ENCODE peak calls at places on chromosomes 2 and 18, in eight cellular contexts. Q is naive thymus-derived CD4-positive, alpha-beta T cell; D is brain microvascular endothelial cell; P is AG04450; O is CD8-positive, alpha-beta T cell; V is OCI-LY7; J is GM23248; N is trophoblast cell. G is an unnamed sample.

GRCh38 chr2:105038383-105039061 is 653 bp downstream of the MRPS9 start:
- DNase-seq in O (no peak), J (peak), P (no peak), N (peak), Q (no peak), V (no peak), D (no peak), G (no peak)

GRCh38 chr2:191296083-191297006 is 51.1 kb downstream of the MYO1B start:
- DNase-seq in Q (no peak), N (no peak), D (no peak), J (peak), V (no peak), O (no peak), P (no peak), G (no peak)

GRCh38 chr2:214156971-214157370 is 253.9 kb upstream of the VWC2L start:
- DNase-seq in N (no peak), Q (no peak), V (no peak), O (no peak), P (no peak), D (no peak), J (no peak), G (no peak)

GRCh38 chr2:192437653-192438052 is 242.9 kb upstream of the TMEFF2 start:
- DNase-seq in N (no peak), O (no peak), D (no peak), J (no peak), V (no peak), Q (no peak), P (no peak), G (no peak)

GRCh38 chr2:67576991-67577390 is 179.9 kb downstream of the ETAA1 start:
- DNase-seq in D (no peak), P (no peak), N (no peak), O (no peak), V (no peak), Q (no peak), J (no peak), G (no peak)

GRCh38 chr2:158990397-158991209 is 22.2 kb downstream of the TANC1 start:
- DNase-seq in P (peak), D (peak), N (peak), Q (no peak), J (peak), O (no peak), V (no peak), G (no peak)

GRCh38 chr2:98698896-98699295 is 32.0 kb downstream of the MGAT4A start:
- DNase-seq in J (no peak), P (no peak), D (no peak), O (no peak), V (no peak), N (peak), Q (no peak), G (no peak)

GRCh38 chr2:85309699-85310321 is 18.0 kb downstream of the TGOLN2 start:
- DNase-seq in D (no peak), O (no peak), P (no peak), V (no peak), J (no peak), Q (no peak), N (no peak), G (no peak)

GRCh38 chr18:7596133-7596532 is 29.0 kb downstream of the PTPRM start:
- DNase-seq in O (no peak), Q (no peak), J (peak), D (no peak), N (no peak), P (no peak), V (no peak), G (no peak)

GRCh38 chr2:1995987-1996386 is 251.7 kb upstream of the PXDN start:
- DNase-seq in Q (no peak), V (no peak), O (no peak), P (no peak), N (no peak), D (peak), J (no peak), G (no peak)

GRCh38 chr2:204794624-204795023 is 249.3 kb downstream of the PARD3B start:
- DNase-seq in V (no peak), P (no peak), O (no peak), N (no peak), J (no peak), D (no peak), Q (no peak), G (no peak)

GRCh38 chr2:147051814-147052213 is 793.0 kb upstream of the ACVR2A start:
- DNase-seq in V (no peak), Q (no peak), J (no peak), D (no peak), P (no peak), N (no peak), O (no peak), G (no peak)

GRCh38 chr2:71618327-71619113 is 165.2 kb downstream of the DYSF start:
- DNase-seq in D (peak), P (no peak), J (no peak), V (no peak), O (no peak), Q (no peak), N (no peak), G (no peak)

GRCh38 chr18:27921392-27921791 is 255.5 kb downstream of the CDH2 start:
- DNase-seq in D (no peak), O (no peak), N (no peak), P (no peak), Q (no peak), V (no peak), J (no peak), G (no peak)

GRCh38 chr2:74037379-74037860 is 52.7 kb downstream of the TET3 start:
- DNase-seq in J (peak), V (peak), D (peak), O (no peak), Q (no peak), N (peak), P (peak), G (no peak)

GRCh38 chr2:234291765-234292204 is 205.1 kb downstream of the ARL4C start:
- DNase-seq in N (no peak), P (no peak), D (peak), O (peak), V (no peak), Q (peak), J (peak), G (no peak)

GRCh38 chr18:34660572-34660971 is 49.5 kb upstream of the DTNA start:
- DNase-seq in P (no peak), J (no peak), N (no peak), V (no peak), D (no peak), O (no peak), Q (no peak), G (no peak)

GRCh38 chr18:59517446-59518171 is 158.5 kb upstream of the LMAN1 start:
- DNase-seq in Q (no peak), D (no peak), O (no peak), J (peak), V (no peak), P (no peak), N (no peak), G (no peak)

GRCh38 chr2:160180172-160180571 is 19.9 kb downstream of the ITGB6 start:
- DNase-seq in N (no peak), J (no peak), V (no peak), O (no peak), P (no peak), Q (no peak), D (no peak), G (no peak)

GRCh38 chr2:237456200-237456731 is 30.8 kb upstream of the MLPH start:
- DNase-seq in P (peak), V (no peak), O (no peak), D (peak), N (no peak), Q (no peak), J (peak), G (no peak)

GRCh38 chr18:38898167-38898566 is 1332.6 kb upstream of the CELF4 start:
- DNase-seq in O (no peak), D (no peak), P (no peak), J (no peak), Q (no peak), V (no peak), N (no peak), G (no peak)

GRCh38 chr2:109105113-109105512 is 23.9 kb upstream of the SH3RF3 start:
- DNase-seq in P (no peak), Q (no peak), N (no peak), D (no peak), V (no peak), O (no peak), J (no peak), G (no peak)

GRCh38 chr2:238120463-238121298 is 17.8 kb upstream of the KLHL30 start:
- DNase-seq in J (no peak), V (no peak), P (no peak), N (no peak), D (no peak), Q (no peak), O (no peak), G (peak)

GRCh38 chr2:60641866-60642788 is 88.7 kb upstream of the BCL11A start:
- DNase-seq in N (no peak), J (peak), P (peak), Q (no peak), V (peak), D (peak), O (no peak), G (no peak)

GRCh38 chr2:60649721-60650120 is 96.3 kb upstream of the BCL11A start:
- DNase-seq in V (no peak), P (no peak), N (no peak), O (no peak), J (no peak), Q (no peak), D (no peak), G (no peak)

GRCh38 chr2:121038831-121039230 is 246.2 kb downstream of the TFCP2L1 start:
- DNase-seq in J (peak), P (no peak), V (no peak), O (no peak), D (no peak), Q (no peak), N (no peak), G (no peak)

GRCh38 chr2:236859896-236860295 is 225.8 kb upstream of the COPS8 start:
- DNase-seq in N (no peak), V (no peak), D (no peak), J (no peak), O (no peak), Q (no peak), P (no peak), G (no peak)

GRCh38 chr18:68438983-68439382 is 275.9 kb downstream of the TMX3 start:
- DNase-seq in J (peak), O (no peak), V (no peak), N (peak), D (no peak), P (no peak), Q (no peak), G (no peak)

GRCh38 chr2:31429759-31430438 is 15.4 kb upstream of the XDH start:
- DNase-seq in D (no peak), Q (no peak), P (no peak), O (no peak), N (no peak), J (peak), V (no peak), G (no peak)

DNA sequence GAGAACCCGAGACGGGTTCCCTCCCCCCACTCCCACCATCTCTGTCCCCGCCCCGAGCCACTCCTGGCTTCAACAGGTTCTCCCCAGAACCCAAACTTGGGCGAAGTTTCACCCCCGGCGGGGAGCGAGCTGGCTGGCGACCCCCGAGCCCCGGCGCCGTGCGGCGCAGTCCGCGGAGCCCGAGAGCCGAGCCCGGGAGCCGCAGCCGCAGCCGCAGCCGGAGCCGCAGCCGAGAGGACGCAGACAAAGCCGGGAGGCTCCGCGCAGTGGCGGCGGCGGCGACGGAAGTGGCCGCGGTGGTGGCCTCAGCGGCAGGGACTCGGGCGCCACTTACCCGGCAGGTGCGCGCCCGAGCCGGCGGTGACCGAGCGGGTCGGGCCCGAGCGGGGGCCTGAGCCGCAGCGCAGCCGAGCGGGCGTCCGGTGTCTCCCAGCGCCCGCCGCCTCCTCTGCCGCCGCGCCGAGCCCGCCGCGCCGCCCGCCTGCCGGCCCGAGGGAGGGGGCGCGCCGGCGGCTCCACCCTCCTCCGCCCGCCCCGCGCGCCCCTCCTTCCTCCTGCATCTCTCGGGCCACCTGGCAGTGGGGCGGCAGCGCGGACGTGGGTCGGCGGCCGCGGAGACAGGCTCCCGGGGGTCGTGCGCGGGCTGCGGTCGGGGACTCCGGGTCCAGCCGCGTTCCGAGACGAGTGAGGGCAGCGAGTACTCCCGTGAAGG is at the start of gene ECEL1:
- DNase-seq in J (no peak), O (no peak), D (no peak), V (no peak), P (no peak), Q (no peak), N (no peak), G (peak)
- H3K4me3 ChIP-seq in J (no peak), O (no peak), D (no peak), V (no peak), P (no peak), Q (no peak), N (no peak), G (peak)

GRCh38 chr18:58048243-58048642 is 4.2 kb downstream of the NEDD4L start:
- DNase-seq in V (no peak), Q (no peak), J (no peak), D (no peak), P (no peak), N (no peak), O (no peak), G (no peak)
- H3K4me3 ChIP-seq in V (no peak), Q (no peak), J (no peak), D (no peak), P (no peak), N (no peak), O (no peak), G (no peak)

GRCh38 chr2:123670286-123670685 is 354.8 kb upstream of the CNTNAP5 start:
- DNase-seq in O (no peak), V (no peak), P (no peak), N (no peak), J (no peak), Q (no peak), D (no peak), G (no peak)
- H3K4me3 ChIP-seq in O (no peak), V (no peak), P (no peak), N (no peak), J (no peak), Q (no peak), D (no peak), G (no peak)

GRCh38 chr2:128235581-128235980 is 83.1 kb downstream of the HS6ST1 start:
- DNase-seq in O (no peak), J (no peak), N (no peak), P (no peak), Q (no peak), D (no peak), V (no peak), G (no peak)

GRCh38 chr2:128234613-128235012 is 84.1 kb downstream of the HS6ST1 start:
- DNase-seq in V (no peak), O (no peak), J (no peak), N (no peak), D (no peak), P (no peak), Q (no peak), G (no peak)

GRCh38 chr2:128232965-128233789 is 85.5 kb downstream of the HS6ST1 start:
- DNase-seq in J (peak), V (peak), N (peak), O (peak), P (peak), Q (peak), D (peak), G (peak)

GRCh38 chr2:128236491-128237035 is 82.1 kb downstream of the HS6ST1 start:
- DNase-seq in P (peak), D (peak), O (no peak), V (no peak), Q (no peak), J (peak), N (peak), G (peak)

DNA sequence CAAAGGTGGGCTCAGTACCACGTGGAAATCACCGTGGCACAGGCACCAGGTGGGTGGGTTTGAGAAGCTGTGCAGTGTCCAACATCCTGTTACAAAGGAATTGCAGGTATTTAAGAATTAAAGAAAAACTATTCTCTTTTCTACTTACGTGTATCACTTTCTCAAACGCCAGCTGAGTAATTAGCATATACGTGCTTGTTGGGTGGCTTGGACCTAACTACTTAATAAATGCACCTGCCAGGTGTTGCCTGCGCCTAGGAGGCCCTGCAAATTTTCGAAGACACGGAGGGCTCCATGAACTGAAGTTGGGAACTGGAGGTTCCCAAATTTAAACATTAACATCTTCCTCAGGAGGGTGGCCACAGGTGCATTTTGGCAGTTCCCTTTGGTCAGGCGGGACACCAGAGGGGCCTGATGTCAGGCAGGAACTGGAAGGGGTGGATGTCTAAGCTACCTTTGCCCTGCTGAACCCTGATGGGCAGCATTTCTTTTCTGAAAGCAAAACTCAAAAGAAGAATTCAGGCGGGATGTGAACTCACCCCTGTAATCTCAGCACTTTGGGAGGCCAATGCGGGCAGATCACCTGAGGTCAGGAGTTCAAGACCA is 84.8 kb downstream of the HS6ST1 start:
- DNase-seq in V (no peak), P (no peak), J (no peak), Q (no peak), D (no peak), N (no peak), O (no peak), G (no peak)
- H3K4me3 ChIP-seq in V (peak), P (no peak), J (peak), Q (peak), D (peak), N (no peak), O (peak), G (peak)

DNA sequence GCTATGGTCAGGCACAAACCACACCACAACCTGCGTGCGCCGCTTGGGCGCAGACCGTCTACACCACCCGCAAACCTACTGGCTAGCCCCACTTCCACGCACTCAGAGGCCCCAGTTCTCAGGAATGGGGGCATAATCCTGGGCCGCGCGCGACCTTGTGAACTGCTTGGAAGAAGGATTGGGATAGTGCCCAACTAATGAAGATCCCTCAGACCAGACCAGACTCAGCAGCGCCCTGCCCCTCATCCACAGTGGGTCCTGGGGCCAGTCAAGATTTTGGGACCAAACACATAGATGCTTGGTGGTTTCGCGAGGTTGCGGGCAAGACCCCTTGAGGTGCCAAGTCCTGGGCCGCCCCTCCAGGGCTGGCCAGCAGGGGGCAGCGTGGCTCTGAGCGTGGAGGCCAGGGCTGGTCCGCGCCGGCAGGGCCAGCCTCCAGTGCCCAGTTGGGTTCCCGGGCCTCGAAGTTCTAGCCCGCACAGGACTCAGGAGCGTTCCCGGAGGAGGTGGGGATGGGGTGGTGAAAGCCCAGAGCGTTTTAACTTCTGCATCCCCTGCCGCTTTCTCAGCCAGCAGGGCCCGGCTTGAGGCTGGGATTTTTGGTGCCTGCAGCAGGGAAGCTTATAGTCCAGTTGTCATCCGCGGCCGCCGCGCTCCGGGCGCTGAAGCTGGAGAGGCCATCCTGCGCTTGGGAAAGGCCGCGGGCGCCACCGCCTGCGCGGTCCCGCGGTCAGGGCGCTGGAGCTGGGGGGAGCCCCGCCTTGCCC is 8.3 kb downstream of the OSR1 start:
- DNase-seq in J (peak), Q (peak), O (no peak), P (no peak), N (peak), V (peak), D (peak), G (peak)
- H3K4me3 ChIP-seq in J (no peak), Q (no peak), O (no peak), P (no peak), N (no peak), V (no peak), D (peak), G (peak)

GRCh38 chr2:20326163-20326780 is 24.4 kb downstream of the PUM2 start:
- DNase-seq in J (peak), D (peak), P (peak), Q (no peak), V (peak), N (peak), O (peak), G (no peak)
- H3K4me3 ChIP-seq in J (no peak), D (no peak), P (no peak), Q (no peak), V (no peak), N (no peak), O (no peak), G (no peak)

DNA sequence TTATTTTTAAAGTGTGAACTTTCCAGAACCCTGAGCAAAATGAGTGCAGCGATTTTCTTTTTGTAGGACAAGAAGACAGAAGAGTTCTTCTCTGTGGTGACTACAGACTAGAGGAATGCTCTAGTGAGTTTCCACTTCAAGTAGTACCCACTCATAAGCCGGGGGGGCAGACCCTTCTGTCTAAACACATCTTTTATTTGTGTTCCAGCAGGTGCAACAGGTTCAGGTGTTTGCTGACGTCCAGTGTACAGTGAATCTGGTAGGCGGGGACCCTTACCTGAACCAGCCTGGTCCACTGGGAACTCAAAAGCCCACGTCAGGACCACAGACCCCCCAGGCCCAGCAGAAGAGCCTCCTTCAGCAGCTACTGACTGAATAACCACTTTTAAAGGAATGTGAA is 25.2 kb downstream of the PTRHD1 start:
- DNase-seq in O (no peak), N (no peak), P (no peak), Q (no peak), V (no peak), D (no peak), J (no peak), G (no peak)
- H3K4me3 ChIP-seq in O (no peak), N (no peak), P (no peak), Q (no peak), V (no peak), D (no peak), J (no peak), G (no peak)